ENCODE peak calls at places on chromosomes 5 and 9, in six cellular contexts. Q is IMR-90, J is neuronal stem cell, X is H9, C is H1, D is trophoblast cell. U is an unnamed sample.

GRCh38 chr5:58246521-58246944 is 213.4 kb downstream of the PLK2 start:
- DNase-seq in D (peak; percentile 57), C (no peak), X (no peak), Q (no peak), J (no peak), U (peak; percentile 53)

GRCh38 chr5:74761241-74761640 is 5.7 kb downstream of the GFM2 start:
- DNase-seq in J (no peak), Q (peak; percentile 3), C (no peak), X (no peak), D (no peak), U (no peak)

GRCh38 chr9:124617477-124618141 is 110.4 kb upstream of the NR5A1 start:
- DNase-seq in C (peak; percentile 93), D (peak; percentile 92), Q (peak; percentile 79), J (peak; percentile 80), X (peak; percentile 78), U (peak; percentile 77)

GRCh38 chr5:64100203-64100602 is 65.4 kb upstream of the RNF180 start:
- DNase-seq in C (no peak), Q (no peak), D (no peak), X (no peak), J (no peak), U (no peak)

GRCh38 chr5:173855162-173855994 is 32.8 kb upstream of the CPEB4 start:
- DNase-seq in C (no peak), J (no peak), X (no peak), D (no peak), Q (no peak), U (no peak)

GRCh38 chr9:96883922-96884321 is 29.6 kb upstream of the ZNF782 start:
- DNase-seq in X (no peak), Q (no peak), C (no peak), J (no peak), D (peak; percentile 27), U (no peak)

GRCh38 chr9:127496974-127497373 is 45.7 kb downstream of the LRSAM1 start:
- DNase-seq in J (no peak), X (no peak), C (no peak), D (no peak), Q (no peak), U (no peak)

GRCh38 chr5:75466317-75466716 is 45.1 kb downstream of the CERT1 start:
- DNase-seq in D (no peak), J (no peak), X (no peak), C (no peak), Q (no peak), U (no peak)

GRCh38 chr9:18668944-18669343 is 195.0 kb downstream of the ADAMTSL1 start:
- DNase-seq in C (no peak), Q (no peak), X (peak; percentile 56), J (no peak), D (no peak), U (peak; percentile 5)

GRCh38 chr5:76166886-76167576 is 83.8 kb downstream of the SV2C start:
- DNase-seq in Q (no peak), J (no peak), X (no peak), C (no peak), D (no peak), U (no peak)

GRCh38 chr5:60535198-60535597 is 164.8 kb downstream of the DEPDC1B start:
- DNase-seq in J (no peak), D (no peak), Q (no peak), C (no peak), X (no peak), U (no peak)

GRCh38 chr5:154583545-154584168 is 105.6 kb upstream of the HAND1 start:
- DNase-seq in J (no peak), C (no peak), X (no peak), D (peak; percentile 89), Q (no peak), U (no peak)

GRCh38 chr9:82489579-82489915 is 501.0 kb downstream of the SPATA31D1 start:
- DNase-seq in J (no peak), Q (peak; percentile 5), X (no peak), D (no peak), C (no peak), U (no peak)

GRCh38 chr9:37380570-37380969 is 41.9 kb upstream of the GRHPR start:
- DNase-seq in D (no peak), X (no peak), C (no peak), J (no peak), Q (no peak), U (no peak)

GRCh38 chr5:157956271-157956885 is 97.4 kb upstream of the CLINT1 start:
- DNase-seq in D (no peak), Q (no peak), J (no peak), X (no peak), C (no peak), U (peak; percentile 23)

GRCh38 chr5:3221432-3221831 is 374.2 kb upstream of the IRX1 start:
- DNase-seq in X (no peak), Q (no peak), D (no peak), J (no peak), C (peak; percentile 19), U (no peak)

GRCh38 chr5:3222924-3223323 is 372.7 kb upstream of the IRX1 start:
- DNase-seq in Q (no peak), X (no peak), C (no peak), J (no peak), D (no peak), U (no peak)

GRCh38 chr5:3230254-3230653 is 365.4 kb upstream of the IRX1 start:
- DNase-seq in Q (no peak), D (no peak), X (no peak), C (no peak), J (no peak), U (no peak)

GRCh38 chr5:3225201-3225960 is 370.3 kb upstream of the IRX1 start:
- DNase-seq in X (no peak), D (no peak), Q (no peak), J (no peak), C (no peak), U (no peak)

DNA sequence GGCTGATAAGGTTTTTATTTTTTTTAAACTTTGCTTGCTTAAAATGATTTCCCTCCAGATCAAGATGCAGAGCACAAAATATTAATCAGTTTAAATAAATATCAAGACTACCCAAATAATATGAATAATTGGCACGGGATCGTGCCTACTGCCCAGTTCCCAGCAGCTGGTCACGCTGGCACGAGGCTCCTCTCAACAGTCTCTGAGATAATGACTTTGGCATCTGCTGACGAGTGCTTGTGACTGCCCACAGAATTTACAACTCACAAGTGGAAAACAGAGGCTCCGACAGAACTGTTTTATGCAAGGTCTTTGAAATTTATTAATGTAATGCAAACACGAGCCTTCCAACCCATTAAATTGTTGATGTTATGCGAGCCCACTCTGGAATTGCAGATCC is 369.5 kb upstream of the IRX1 start:
- DNase-seq in D (no peak), X (no peak), C (no peak), Q (no peak), J (no peak), U (no peak)
- H3K14ac ChIP-seq in D (no peak overlapping the region), X (no peak overlapping the region), C (no peak overlapping the region), Q (no peak overlapping the region), J (no peak overlapping the region), U (no peak overlapping the region)

GRCh38 chr5:169964247-169964646 is 16.0 kb downstream of the INSYN2B start:
- DNase-seq in X (no peak), C (no peak), Q (no peak), J (no peak), D (no peak), U (no peak)
- H3K14ac ChIP-seq in X (no peak overlapping the region), C (no peak overlapping the region), Q (no peak overlapping the region), J (no peak overlapping the region), D (no peak overlapping the region), U (no peak overlapping the region)

DNA sequence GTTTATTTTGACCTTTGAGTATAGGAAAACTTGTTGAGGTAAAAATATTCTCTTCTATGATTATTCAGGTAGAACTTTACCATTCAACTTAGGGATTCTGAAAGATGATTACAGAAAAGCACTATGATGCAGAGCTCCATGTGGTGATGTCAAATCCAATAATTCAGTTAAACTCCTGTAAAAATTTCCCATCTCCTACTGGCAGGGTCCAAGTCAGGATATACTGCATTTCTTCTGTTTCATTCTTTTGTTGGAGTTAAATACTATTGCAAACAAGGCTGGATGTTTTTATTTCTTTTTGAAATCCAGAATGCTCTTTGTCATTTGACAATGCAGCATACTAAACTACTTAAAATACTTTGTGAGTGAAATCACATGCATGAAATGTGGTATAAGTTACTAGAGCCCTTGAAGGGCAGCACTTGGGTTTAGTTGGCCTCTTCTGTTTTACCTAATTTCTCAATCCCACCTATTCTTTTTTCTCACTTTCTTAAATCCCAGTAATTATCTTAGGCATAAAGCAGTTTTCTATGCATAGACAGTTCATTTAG is 204.5 kb downstream of the FBXL7 start:
- DNase-seq in X (no peak), C (no peak), D (no peak), Q (peak; percentile 43), J (no peak), U (peak; percentile 35)
- H3K14ac ChIP-seq in X (no peak overlapping the region), C (no peak overlapping the region), D (no peak overlapping the region), Q (no peak overlapping the region), J (no peak overlapping the region), U (no peak overlapping the region)

DNA sequence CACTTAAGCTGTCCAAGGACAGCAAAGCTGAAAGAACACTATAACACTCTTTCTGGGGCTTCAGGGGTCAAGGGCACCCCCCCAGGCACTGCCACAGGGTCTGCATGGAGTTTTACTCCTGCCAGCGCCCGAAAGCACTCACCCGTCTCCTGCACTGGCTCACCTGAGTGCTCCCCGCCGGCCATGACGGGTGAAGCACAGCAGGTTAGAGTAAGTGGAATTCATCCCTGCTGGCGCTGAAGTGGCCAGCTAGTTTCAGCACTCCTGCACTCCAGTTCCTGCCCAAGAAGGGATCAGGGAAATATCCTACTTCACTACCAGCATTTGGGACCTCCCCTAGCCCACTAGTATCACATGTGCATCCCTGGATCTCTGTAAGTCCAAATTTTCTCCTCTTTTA is 516.0 kb downstream of the ZNF608 start:
- DNase-seq in C (no peak), Q (no peak), D (no peak), J (no peak), X (no peak), U (no peak)
- H3K14ac ChIP-seq in C (no peak overlapping the region), Q (no peak overlapping the region), D (no peak overlapping the region), J (no peak overlapping the region), X (no peak overlapping the region), U (no peak overlapping the region)